ENCODE peak calls at places on chromosomes 7 and 10, in four cellular contexts. J is PC-9, S is Panc1, B is RWPE2. U is an unnamed sample. For H3K9me3, the result is how much of the 10 kb centered on the place peaks cover.

GRCh38 chr10:124717911-124718734 is 26.1 kb downstream of the FAM53B start:
- DNase-seq in J (peak), S (no peak), B (no peak), U (no peak)

GRCh38 chr10:58280485-58280884 is 11.5 kb downstream of the CISD1 start:
- DNase-seq in J (no peak), S (no peak), B (no peak), U (no peak)

GRCh38 chr7:145698526-145699262 is 417.9 kb upstream of the CNTNAP2 start:
- DNase-seq in J (peak), S (no peak), B (no peak), U (no peak)

GRCh38 chr7:149869867-149870266 is 3.9 kb upstream of the ATP6V0E2 start:
- DNase-seq in J (no peak), S (no peak), B (no peak), U (no peak)

GRCh38 chr10:127279334-127279774 is 83.0 kb upstream of the INSYN2A start:
- DNase-seq in J (no peak), S (no peak), B (no peak), U (no peak)

GRCh38 chr10:124628676-124629021 is 115.5 kb downstream of the FAM53B start:
- DNase-seq in J (no peak), S (no peak), B (no peak), U (no peak)

GRCh38 chr7:100642534-100642907 is 1.2 kb upstream of the TFR2 start:
- DNase-seq in J (peak), S (no peak), B (no peak), U (no peak)

GRCh38 chr10:19209319-19209718 is 160.7 kb downstream of the MALRD1 start:
- DNase-seq in J (no peak), S (no peak), B (no peak), U (no peak)

GRCh38 chr10:124125305-124126116 is 32.1 kb upstream of the CHST15 start:
- DNase-seq in J (peak), S (no peak), B (no peak), U (no peak)

GRCh38 chr7:69374036-69374420 is 224.2 kb upstream of the AUTS2 start:
- DNase-seq in J (no peak), S (no peak), B (no peak), U (no peak)

GRCh38 chr7:2633538-2634264 is 1.9 kb downstream of the TTYH3 start:
- DNase-seq in J (peak), S (no peak), B (no peak), U (peak)

GRCh38 chr10:61465807-61466425 is 12.7 kb upstream of the TMEM26 start:
- DNase-seq in J (no peak), S (no peak), B (no peak), U (no peak)

GRCh38 chr7:14236834-14237233 is 247.4 kb upstream of the ETV1 start:
- DNase-seq in J (no peak), S (no peak), B (no peak), U (no peak)

GRCh38 chr10:98340946-98341345 is 73.0 kb upstream of the LOXL4 start:
- DNase-seq in J (no peak), S (no peak), B (no peak), U (no peak)

GRCh38 chr7:132076301-132077049 is 499.8 kb downstream of the PLXNA4 start:
- DNase-seq in J (no peak), S (no peak), B (no peak), U (no peak)

GRCh38 chr10:129498680-129499079 is 31.6 kb downstream of the MGMT start:
- DNase-seq in J (no peak), S (no peak), B (no peak), U (no peak)

GRCh38 chr10:6047326-6047611 is 14.9 kb downstream of the IL2RA start:
- DNase-seq in J (no peak), S (no peak), B (no peak), U (no peak)

GRCh38 chr7:107014381-107015023 is 30.0 kb upstream of the PRKAR2B start:
- DNase-seq in J (no peak), S (no peak), B (no peak), U (no peak)

GRCh38 chr10:24643679-24644209 is 79.9 kb downstream of the ARHGAP21 start:
- DNase-seq in J (no peak), S (no peak), B (no peak), U (no peak)

GRCh38 chr7:150313870-150314269 is 9.3 kb upstream of the LRRC61 start:
- DNase-seq in J (no peak), S (no peak), B (no peak), U (no peak)

GRCh38 chr7:117470777-117471176 is 9.0 kb upstream of the CFTR start:
- DNase-seq in J (no peak), S (no peak), B (no peak), U (no peak)

GRCh38 chr10:2589226-2589625 is 478.1 kb upstream of the PFKP start:
- DNase-seq in J (no peak), S (no peak), B (no peak), U (no peak)

GRCh38 chr7:41576176-41576575 is 126.7 kb downstream of the INHBA start:
- DNase-seq in J (no peak), S (no peak), B (no peak), U (no peak)

GRCh38 chr10:132282667-132283603 is 24.8 kb downstream of the STK32C start:
- DNase-seq in J (no peak), S (no peak), B (peak), U (no peak)

GRCh38 chr7:2760098-2760889 is 72.3 kb downstream of the AMZ1 start:
- DNase-seq in J (peak), S (peak), B (no peak), U (no peak)

GRCh38 chr10:110528224-110528997 is 30.7 kb downstream of the DUSP5 start:
- DNase-seq in J (no peak), S (no peak), B (no peak), U (no peak)

GRCh38 chr10:62755662-62756653 is 48.6 kb upstream of the ADO start:
- DNase-seq in J (no peak), S (no peak), B (no peak), U (no peak)

GRCh38 chr7:38673795-38674194 is 42.6 kb upstream of the AMPH start:
- DNase-seq in J (no peak), S (peak), B (no peak), U (peak)

GRCh38 chr7:115178831-115179230 is 256.9 kb downstream of the MDFIC start:
- DNase-seq in J (no peak), S (no peak), B (no peak), U (no peak)

GRCh38 chr10:91603931-91604331 is 28.9 kb downstream of the PPP1R3C start:
- DNase-seq in J (peak), S (no peak), B (no peak), U (no peak)

GRCh38 chr7:144454-144826 is 47.9 kb upstream of the FAM20C start:
- DNase-seq in J (no peak), S (no peak), B (peak), U (no peak)

GRCh38 chr7:77453531-77453930 is 37.4 kb upstream of the GSAP start:
- DNase-seq in J (no peak), S (no peak), B (no peak), U (no peak)

GRCh38 chr10:69317175-69318086 is 39.1 kb downstream of the HK1 start:
- DNase-seq in J (peak), S (no peak), B (no peak), U (no peak)

GRCh38 chr10:73814896-73815718 is 3.7 kb upstream of the NDST2 start:
- DNase-seq in J (no peak), S (no peak), B (no peak), U (no peak)

GRCh38 chr10:34758447-34758996 is 56.6 kb downstream of the PARD3 start:
- DNase-seq in J (peak), S (peak), B (no peak), U (peak)

GRCh38 chr10:60377955-60378354 is 11.7 kb downstream of the ANK3 start:
- DNase-seq in J (no peak), S (no peak), B (no peak), U (no peak)

GRCh38 chr10:77086081-77086480 is 551.5 kb downstream of the KCNMA1 start:
- DNase-seq in J (no peak), S (no peak), B (no peak), U (no peak)

GRCh38 chr10:93481213-93481930 is 762 bp downstream of the MYOF start:
- DNase-seq in J (no peak), S (no peak), B (no peak), U (no peak)
- H3K27ac ChIP-seq in J (peak), S (peak), B (peak), U (peak)

GRCh38 chr10:90136731-90137316 is 435.4 kb downstream of the KIF20B start:
- DNase-seq in J (no peak), S (no peak), B (no peak), U (no peak)
- H3K4me3 ChIP-seq in J (no peak), S (no peak), B (no peak), U (no peak)

DNA sequence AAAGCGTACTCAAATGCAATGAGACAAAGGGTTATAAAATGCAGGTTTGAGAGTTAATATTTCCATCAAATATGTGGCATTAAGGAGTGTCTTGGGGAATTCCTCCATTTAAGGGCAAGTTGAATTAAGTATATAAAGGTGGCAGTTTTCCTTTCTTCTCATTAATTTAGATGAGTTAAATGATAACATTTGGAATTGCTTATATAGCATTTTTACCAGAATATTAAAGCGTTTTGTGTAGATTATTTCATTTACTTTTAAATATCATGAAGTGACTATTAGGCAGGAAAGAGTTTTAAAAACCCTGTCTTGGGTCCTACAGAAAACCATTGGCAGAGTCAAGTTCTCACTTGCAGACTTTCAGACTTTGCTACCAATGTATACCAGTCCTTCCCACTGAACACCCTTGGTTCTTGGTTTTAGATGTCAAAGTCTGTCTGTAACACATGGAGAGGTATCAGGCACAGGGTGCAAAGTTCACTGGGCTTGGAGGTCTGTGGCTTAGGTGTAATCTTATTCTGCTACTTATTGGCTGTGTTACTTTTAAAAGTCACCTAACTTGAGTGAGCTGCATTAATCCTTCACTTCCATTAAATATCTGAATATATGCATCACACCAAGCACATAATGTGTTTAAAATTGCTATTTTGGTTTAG is 51.0 kb downstream of the ASB4 start:
- DNase-seq in J (no peak), S (no peak), B (no peak), U (no peak)
- H3K9me3 ChIP-seq in J (under half), S (under half), B (under half), U (under half)

GRCh38 chr10:44418637-44419036 is 33.7 kb upstream of the CXCL12 start:
- DNase-seq in J (no peak), S (no peak), B (no peak), U (no peak)

GRCh38 chr10:44417761-44418160 is 32.9 kb upstream of the CXCL12 start:
- DNase-seq in J (no peak), S (no peak), B (no peak), U (no peak)

GRCh38 chr10:44416021-44416758 is 31.3 kb upstream of the CXCL12 start:
- DNase-seq in J (no peak), S (no peak), B (no peak), U (no peak)

GRCh38 chr10:44415121-44415520 is 30.2 kb upstream of the CXCL12 start:
- DNase-seq in J (no peak), S (no peak), B (no peak), U (no peak)

DNA sequence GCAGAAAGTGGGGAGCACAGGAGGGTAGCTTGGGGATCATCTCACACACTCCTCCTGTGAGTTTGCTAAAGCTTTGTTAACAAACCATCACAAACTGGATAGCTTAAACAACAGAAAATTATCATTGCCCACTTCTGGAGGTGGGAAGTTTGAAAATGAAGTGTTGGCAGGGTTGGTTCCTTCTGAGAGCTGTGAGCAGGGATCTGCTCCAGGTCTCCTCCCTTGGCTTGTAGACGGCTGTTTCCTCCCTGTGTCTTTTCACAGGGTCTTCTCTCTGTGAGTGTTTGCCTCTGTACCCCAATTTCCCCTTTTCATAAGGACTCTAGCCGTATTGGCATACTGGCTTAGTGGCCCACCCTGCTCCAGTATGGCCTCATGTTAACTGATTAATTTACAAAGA is 32.1 kb upstream of the CXCL12 start:
- DNase-seq in J (no peak), S (no peak), B (no peak), U (no peak)
- H3K27ac ChIP-seq in J (no peak), S (no peak), B (no peak), U (no peak)

GRCh38 chr7:142001163-142001874 is 5.6 kb downstream of the MGAM start:
- DNase-seq in J (peak), S (no peak), B (no peak), U (no peak)
- H3K4me3 ChIP-seq in J (no peak), S (no peak), B (no peak), U (no peak)

DNA sequence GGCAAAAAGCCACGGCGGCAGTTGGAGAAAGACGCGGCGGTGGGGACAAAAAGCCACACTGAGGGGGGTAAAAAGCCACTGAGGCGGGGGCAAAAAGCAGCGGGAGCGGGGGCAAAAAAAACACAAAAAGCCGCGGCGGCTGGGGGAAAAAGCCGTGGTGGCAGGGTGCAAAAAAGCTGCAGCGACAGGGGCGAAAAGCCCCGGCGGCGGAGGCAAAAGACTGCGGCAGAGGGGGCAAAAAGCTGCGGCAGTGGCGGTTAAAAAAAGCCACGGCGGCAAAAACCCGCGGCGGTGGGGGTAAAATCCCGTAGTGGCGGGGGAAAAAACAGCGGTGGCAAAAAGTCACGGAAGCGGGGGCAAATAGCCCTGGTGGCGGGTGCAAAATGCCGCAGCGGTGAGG is 527.3 kb downstream of the ZNF33B start:
- DNase-seq in J (no peak), S (no peak), B (no peak), U (no peak)
- H3K9me3 ChIP-seq in J (under half), S (under half), B (under half), U (under half)

DNA sequence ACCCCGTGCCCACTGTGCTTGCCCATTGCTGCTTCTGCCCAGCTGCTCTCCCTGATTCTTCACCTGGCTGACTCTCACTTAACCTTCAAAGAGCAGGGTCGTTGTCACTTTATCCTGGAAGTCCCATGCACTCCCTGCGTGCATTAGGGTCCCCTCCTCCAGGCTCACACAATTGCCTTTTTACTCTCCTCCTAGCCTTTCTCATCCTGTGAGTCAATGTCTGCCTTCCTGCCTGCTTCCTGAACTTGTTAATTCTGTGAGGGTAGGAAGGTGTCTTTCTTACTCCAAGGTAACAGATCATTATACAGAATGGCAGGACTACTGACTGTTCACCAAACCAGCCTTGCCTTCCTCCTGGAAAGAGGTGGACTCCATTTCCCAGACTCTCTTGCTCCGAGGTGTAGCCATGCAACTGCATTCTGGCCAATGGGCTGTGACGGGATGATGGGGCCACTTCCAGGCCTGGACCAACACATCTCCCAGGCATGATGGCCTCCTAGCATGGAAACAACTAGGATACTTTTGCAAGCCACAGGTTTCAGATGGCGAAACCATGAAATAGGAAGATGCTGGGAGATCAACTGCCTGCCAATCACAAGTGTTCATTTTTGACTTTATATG is 54.7 kb downstream of the ARHGAP22 start:
- DNase-seq in J (no peak), S (no peak), B (no peak), U (no peak)
- H3K27ac ChIP-seq in J (no peak), S (no peak), B (no peak), U (no peak)

GRCh38 chr10:125773702-125774101 is 1.9 kb downstream of the MMP21 start:
- DNase-seq in J (no peak), S (no peak), B (no peak), U (no peak)
- H3K4me3 ChIP-seq in J (no peak), S (no peak), B (no peak), U (no peak)

GRCh38 chr10:116545756-116546155 is at the start of gene PNLIP:
- DNase-seq in J (no peak), S (no peak), B (no peak), U (no peak)
- H3K9me3 ChIP-seq in J (under half), S (under half), B (under half), U (under half)